ENCODE peak calls at places on chromosomes 13 and 19, in nine cellular contexts. I is left ventricle myocardium inferior, H is K562, Y is PC-3, U is thoracic aorta, X is body of pancreas, S is psoas muscle, O is endodermal cell, R is IMR-90. P is an unnamed sample.

GRCh38 chr19:2149980-2150793 is 1.2 kb downstream of the AP3D1 start:
- DNase-seq in I (no peak), H (no peak), Y (peak; percentile 11), U (no peak), X (peak; percentile 50), S (no peak), O (no peak), R (peak; percentile 23), P (no peak)

GRCh38 chr13:78137404-78138142 is 218.9 kb upstream of the EDNRB start:
- DNase-seq in I (no peak), H (peak; percentile 9), Y (peak; percentile 78), U (no peak), X (peak; percentile 29), S (no peak), O (peak; percentile 81), R (peak; percentile 72), P (no peak)

GRCh38 chr13:111449041-111449440 is 128.6 kb downstream of the TEX29 start:
- DNase-seq in I (no peak), H (no peak), Y (no peak), U (no peak), X (no peak), S (no peak), O (no peak), R (no peak), P (no peak)

GRCh38 chr13:50222569-50223332 is 207.5 kb downstream of the KCNRG start:
- DNase-seq in I (peak; percentile 81), H (no peak), Y (peak; percentile 66), U (peak; percentile 31), X (peak; percentile 74), S (peak; percentile 80), O (no peak), R (peak; percentile 68), P (peak; percentile 83)

GRCh38 chr13:21817878-21818277 is 147.0 kb downstream of the FGF9 start:
- DNase-seq in I (no peak), H (no peak), Y (no peak), U (no peak), X (no peak), S (no peak), O (no peak), R (no peak), P (peak; percentile 64)

GRCh38 chr19:51704601-51705000 is 11.5 kb downstream of the SPACA6 start:
- DNase-seq in I (no peak), H (no peak), Y (no peak), U (no peak), X (no peak), S (no peak), O (no peak), R (no peak), P (no peak)

GRCh38 chr19:24029941-24030636 is 56.9 kb upstream of the ZNF254 start:
- DNase-seq in I (no peak), H (no peak), Y (no peak), U (no peak), X (no peak), S (no peak), O (peak; percentile 57), R (no peak), P (no peak)

GRCh38 chr13:29472317-29472961 is 123.0 kb downstream of the SLC7A1 start:
- DNase-seq in I (no peak), H (peak; percentile 50), Y (peak; percentile 67), U (no peak), X (peak; percentile 61), S (no peak), O (peak; percentile 88), R (peak; percentile 58), P (no peak)

GRCh38 chr19:52904052-52904451 is 6.6 kb upstream of the ZNF320 start:
- DNase-seq in I (no peak), H (no peak), Y (no peak), U (no peak), X (no peak), S (no peak), O (no peak), R (no peak), P (no peak)

GRCh38 chr13:43058318-43058674 is 34.9 kb downstream of the DNAJC15 start:
- DNase-seq in I (no peak), H (no peak), Y (peak; percentile 92), U (no peak), X (no peak), S (no peak), O (peak; percentile 65), R (peak; percentile 62), P (no peak)

GRCh38 chr19:7516281-7516862 is 469 bp downstream of the ZNF358 start:
- DNase-seq in I (no peak), H (no peak), Y (no peak), U (no peak), X (no peak), S (no peak), O (no peak), R (no peak), P (no peak)

GRCh38 chr19:49475995-49476880 is 2.2 kb downstream of the FLT3LG start:
- DNase-seq in I (no peak), H (peak; percentile 60), Y (no peak), U (no peak), X (no peak), S (peak; percentile 60), O (peak; percentile 97), R (no peak), P (no peak)

GRCh38 chr13:73166204-73166603 is 107.4 kb downstream of the KLF5 start:
- DNase-seq in I (no peak), H (no peak), Y (no peak), U (no peak), X (no peak), S (no peak), O (no peak), R (no peak), P (no peak)

GRCh38 chr13:46179576-46180368 is 2.2 kb downstream of the LCP1 start:
- DNase-seq in I (peak; percentile 59), H (peak; percentile 36), Y (no peak), U (peak; percentile 15), X (peak; percentile 59), S (peak; percentile 33), O (no peak), R (no peak), P (peak; percentile 75)

GRCh38 chr13:99875391-99875790 is 96.2 kb downstream of the ZIC5 start:
- DNase-seq in I (no peak), H (no peak), Y (no peak), U (no peak), X (no peak), S (no peak), O (no peak), R (no peak), P (no peak)

GRCh38 chr19:40613669-40614594 is 12.8 kb downstream of the LTBP4 start:
- DNase-seq in I (peak; percentile 82), H (peak; percentile 80), Y (no peak), U (no peak), X (peak; percentile 75), S (peak; percentile 69), O (peak; percentile 95), R (peak; percentile 72), P (peak; percentile 92)
- H3K27ac ChIP-seq in I (peak overlapping the region; percentile 91), H (peak overlapping the region; percentile 71), Y (no peak overlapping the region), U (no peak overlapping the region), X (no peak overlapping the region), S (no peak overlapping the region), O (peak overlapping the region; percentile 44), R (peak overlapping the region; percentile 96), P (peak overlapping the region; percentile 58)

DNA sequence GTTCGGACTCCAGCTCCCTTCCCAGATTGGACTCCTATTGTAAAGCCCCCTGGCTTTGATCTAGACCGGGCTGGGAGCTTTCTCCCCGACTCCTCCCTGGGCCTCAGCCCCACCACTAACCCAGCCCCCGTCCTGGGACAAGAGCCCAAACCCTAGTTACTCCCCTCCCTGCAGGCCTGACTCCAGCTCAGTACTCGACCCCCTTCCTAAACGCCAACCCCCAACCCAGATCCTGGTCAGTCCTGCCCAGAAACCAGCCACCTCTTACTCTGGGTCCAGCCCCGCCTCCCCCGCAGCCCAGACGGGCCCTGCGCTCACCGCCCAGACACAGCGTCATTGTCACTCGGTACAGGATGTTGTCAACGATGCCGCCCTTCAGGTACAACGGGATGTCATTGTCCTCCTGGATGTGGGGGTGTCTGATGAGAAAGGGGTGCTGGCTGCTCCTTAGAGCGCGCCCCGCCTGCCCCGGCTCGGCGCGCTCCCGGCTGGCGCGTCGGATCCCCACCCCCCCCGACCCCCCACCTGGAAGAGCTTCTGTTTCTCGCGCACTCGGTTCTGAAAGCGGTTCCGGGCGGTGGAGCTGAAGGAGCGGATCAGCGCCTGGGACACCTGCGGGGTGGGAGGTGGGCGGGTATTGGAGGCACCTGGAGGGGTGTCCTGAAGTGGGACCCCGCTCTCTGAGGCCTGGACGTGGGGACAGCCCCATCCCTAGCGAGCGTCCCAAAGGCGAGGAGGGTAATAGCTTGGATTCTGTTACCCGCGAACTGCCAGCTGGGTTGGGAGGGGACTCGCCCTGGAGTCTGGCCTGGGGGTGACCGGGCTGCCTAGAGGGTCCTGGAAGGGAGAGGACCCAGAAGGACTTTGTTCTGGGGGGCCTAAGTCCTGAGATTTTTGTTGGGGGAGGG is 849 bp downstream of the COX7A1 start:
- DNase-seq in I (peak; percentile 78), H (peak; percentile 22), Y (no peak), U (peak; percentile 34), X (peak; percentile 33), S (peak; percentile 65), O (peak; percentile 71), R (no peak), P (no peak)
- H3K4me3 ChIP-seq in I (peak overlapping the region; percentile 85), H (no peak overlapping the region), Y (no peak overlapping the region), U (peak overlapping the region; percentile 83), X (no peak overlapping the region), S (peak overlapping the region; percentile 89), O (no peak overlapping the region), R (no peak overlapping the region), P (peak overlapping the region; percentile 58)

GRCh38 chr19:16801599-16801998 is 27.6 kb upstream of the SIN3B start:
- DNase-seq in I (no peak), H (no peak), Y (peak; percentile 61), U (no peak), X (no peak), S (no peak), O (no peak), R (peak; percentile 71), P (no peak)
- TF ChIP-seq CTCF in I (no peak), H (peak; percentile 12), Y (peak; percentile 35), U (no peak), X (no peak), S (no peak), O (no peak), R (no peak), P (no peak)

GRCh38 chr19:21508198-21508597 is 2.8 kb downstream of the ZNF429 start:
- DNase-seq in I (no peak), H (no peak), Y (no peak), U (no peak), X (no peak), S (no peak), O (no peak), R (no peak), P (no peak)

DNA sequence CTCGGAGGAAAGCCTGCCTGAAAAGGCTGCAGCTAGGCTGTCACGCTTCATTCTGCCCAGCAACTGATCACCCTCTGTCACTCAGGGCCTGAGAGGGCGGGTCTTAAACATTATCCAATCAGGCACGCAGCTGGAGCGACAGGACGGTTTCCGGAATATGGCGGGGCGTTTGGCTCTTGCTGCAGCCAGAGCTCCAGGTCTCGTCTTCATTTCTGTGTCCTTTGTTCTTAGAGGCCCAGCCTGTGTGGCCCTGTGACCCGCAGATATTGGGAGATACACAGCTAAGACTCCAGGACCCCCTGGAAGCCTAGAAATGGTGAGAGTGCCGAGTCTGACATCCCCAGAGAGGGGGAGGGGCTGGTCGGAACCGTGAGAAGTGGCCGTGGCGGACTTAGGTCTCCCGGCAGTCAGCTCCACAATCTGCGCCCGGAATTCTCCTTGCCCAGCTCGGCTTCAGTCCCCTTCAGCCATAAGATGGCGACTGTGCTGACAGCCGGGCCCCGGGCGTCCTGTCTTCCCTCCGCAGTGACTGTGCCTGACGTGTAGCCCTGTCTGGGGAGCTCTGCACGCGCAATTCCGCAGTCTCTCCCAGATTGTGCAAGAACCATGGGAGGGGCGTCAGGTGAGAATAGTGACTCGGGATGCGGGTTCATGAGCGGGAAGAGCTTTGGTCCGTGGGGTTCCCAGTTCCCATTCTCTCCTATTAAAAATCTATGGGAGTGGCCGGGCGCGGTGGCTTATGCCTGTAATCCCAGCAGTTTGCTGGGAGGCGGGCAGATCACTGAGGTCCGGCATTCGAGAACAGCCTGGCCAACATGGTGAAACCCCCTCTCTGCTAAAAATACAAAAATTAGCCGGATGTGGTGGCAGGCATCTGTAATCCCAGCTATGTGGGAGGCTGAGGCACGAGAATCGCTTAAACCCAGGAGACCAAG is at the start of gene ZNF429:
- DNase-seq in I (peak; percentile 92), H (peak; percentile 83), Y (peak; percentile 76), U (peak; percentile 94), X (peak; percentile 97), S (peak; percentile 91), O (peak; percentile 96), R (peak; percentile 92), P (peak; percentile 92)
- H3K27ac ChIP-seq in I (peak within 1 kb of the TSS; percentile 96), H (peak within 1 kb of the TSS; percentile 96), Y (peak within 1 kb of the TSS; percentile 65), U (peak within 1 kb of the TSS; percentile 95), X (peak within 1 kb of the TSS; percentile 95), S (peak within 1 kb of the TSS; percentile 90), O (peak within 1 kb of the TSS; percentile 95), R (peak within 1 kb of the TSS; percentile 81), P (peak within 1 kb of the TSS; percentile 97)

P was measured in upper lobe of right lung.